ENCODE peak calls at places on chromosomes 2 and 18, in five cellular contexts. S is K562, U is A549, H is GM23338, E is Panc1. D is an unnamed sample.

GRCh38 chr2:43569921-43570320 is 25.9 kb downstream of the THADA start:
- DNase-seq in S (no peak), U (no peak), H (no peak), E (no peak), D (no peak)

GRCh38 chr18:53380063-53380639 is 844.3 kb downstream of the MBD2 start:
- DNase-seq in S (no peak), U (peak), H (peak), E (peak), D (no peak)

GRCh38 chr18:61400714-61401113 is 67.5 kb downstream of the CDH20 start:
- DNase-seq in S (no peak), U (no peak), H (no peak), E (no peak), D (no peak)

GRCh38 chr18:48902856-48903601 is 47.7 kb downstream of the SMAD7 start:
- DNase-seq in S (peak), U (no peak), H (no peak), E (no peak), D (no peak)

GRCh38 chr18:48072428-48073204 is 142.2 kb upstream of the SMAD2 start:
- DNase-seq in S (no peak), U (no peak), H (peak), E (no peak), D (no peak)

GRCh38 chr2:127558911-127559310 is 23.4 kb downstream of the MYO7B start:
- DNase-seq in S (no peak), U (no peak), H (no peak), E (no peak), D (no peak)

GRCh38 chr2:127025357-127026062 is 81.4 kb downstream of the BIN1 start:
- DNase-seq in S (no peak), U (peak), H (peak), E (no peak), D (peak)

GRCh38 chr2:174873457-174873856 is 109.2 kb upstream of the CHRNA1 start:
- DNase-seq in S (no peak), U (no peak), H (peak), E (no peak), D (no peak)

GRCh38 chr2:36333350-36334012 is 22.1 kb upstream of the CRIM1 start:
- DNase-seq in S (no peak), U (no peak), H (peak), E (no peak), D (no peak)

GRCh38 chr2:149606251-149606811 is 18.8 kb upstream of the MMADHC start:
- DNase-seq in S (no peak), U (no peak), H (no peak), E (no peak), D (no peak)

GRCh38 chr2:39216495-39217191 is 27.1 kb downstream of the CDKL4 start:
- DNase-seq in S (no peak), U (no peak), H (no peak), E (no peak), D (peak)

GRCh38 chr2:241774419-241775222 is 2.0 kb upstream of the GAL3ST2 start:
- DNase-seq in S (peak), U (no peak), H (no peak), E (no peak), D (no peak)

GRCh38 chr18:67586101-67586500 is 69.6 kb upstream of the DSEL start:
- DNase-seq in S (no peak), U (no peak), H (no peak), E (no peak), D (no peak)

GRCh38 chr2:152549428-152549827 is 167.8 kb downstream of the PRPF40A start:
- DNase-seq in S (no peak), U (no peak), H (no peak), E (no peak), D (no peak)

GRCh38 chr2:160269803-160270570 is 69.9 kb upstream of the ITGB6 start:
- DNase-seq in S (peak), U (peak), H (peak), E (no peak), D (peak)

GRCh38 chr18:12461326-12461725 is 53.6 kb downstream of the PRELID3A start:
- DNase-seq in S (no peak), U (no peak), H (no peak), E (no peak), D (no peak)

DNA sequence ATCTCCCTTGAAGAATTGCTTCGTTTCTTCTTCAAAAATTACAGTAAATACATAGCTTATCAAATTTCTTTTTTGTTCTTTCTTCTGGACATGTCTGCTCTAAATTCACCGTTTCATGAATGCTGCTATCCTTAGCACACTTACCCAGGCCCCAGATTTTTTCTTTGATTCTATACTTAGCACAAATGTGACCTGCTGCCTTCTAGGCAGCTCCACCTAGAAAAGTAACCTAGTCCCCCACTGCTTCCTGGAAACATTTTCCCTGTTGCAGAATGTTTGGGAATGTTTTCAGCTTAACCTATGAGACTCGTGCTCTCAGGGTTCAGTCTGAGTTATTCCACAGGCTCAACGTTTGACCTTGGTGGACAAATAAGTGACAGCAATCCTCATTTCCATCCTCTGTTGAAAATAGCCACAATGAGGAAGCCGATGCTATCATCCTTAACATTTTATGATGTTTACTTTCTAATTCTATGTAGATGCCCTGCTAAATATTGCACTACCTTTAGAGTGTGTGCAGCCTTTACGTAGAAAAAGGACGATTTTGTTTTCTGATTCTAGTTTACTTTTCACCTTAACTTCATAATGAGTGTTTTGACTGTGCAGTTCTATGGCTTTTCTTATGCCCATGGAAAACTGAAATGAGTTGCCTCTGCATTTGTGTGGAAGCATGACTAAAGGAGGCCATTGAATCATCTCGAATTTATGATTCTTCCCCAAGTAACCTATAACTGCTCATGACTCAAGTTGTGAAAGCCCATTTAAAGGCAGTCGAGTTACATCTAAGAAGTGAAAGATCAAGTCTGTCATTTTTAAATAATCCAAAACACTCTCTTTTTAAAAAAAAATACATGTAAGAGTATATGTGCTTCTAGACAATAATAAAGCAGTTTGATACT is 47.7 kb downstream of the TMEM182 start:
- DNase-seq in S (no peak), U (no peak), H (no peak), E (no peak), D (no peak)
- TF ChIP-seq REST in S (no peak), U (no peak), H (no peak), E (no peak), D (no peak)

DNA sequence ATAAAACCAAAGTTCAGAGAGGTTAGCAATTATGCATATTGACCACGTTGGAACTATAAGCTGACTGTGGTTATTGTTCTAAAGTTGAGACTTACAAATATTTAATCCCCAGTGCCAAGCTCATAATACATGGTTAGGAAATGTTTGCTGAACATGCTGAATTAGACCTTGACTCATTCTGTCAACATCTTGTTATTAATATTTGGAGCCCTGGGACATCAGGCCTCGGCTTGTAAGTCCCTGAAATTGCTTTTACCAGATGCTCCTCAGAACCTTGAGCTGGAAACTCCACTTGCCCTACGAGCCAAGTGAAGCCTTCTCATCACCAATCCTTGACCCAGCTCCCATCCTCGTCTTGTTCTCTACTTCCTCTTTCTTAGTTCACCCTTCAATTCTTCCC is 21.2 kb downstream of the DYNAP start:
- DNase-seq in S (no peak), U (no peak), H (no peak), E (no peak), D (no peak)
- TF ChIP-seq REST in S (no peak), U (no peak), H (no peak), E (no peak), D (no peak)

DNA sequence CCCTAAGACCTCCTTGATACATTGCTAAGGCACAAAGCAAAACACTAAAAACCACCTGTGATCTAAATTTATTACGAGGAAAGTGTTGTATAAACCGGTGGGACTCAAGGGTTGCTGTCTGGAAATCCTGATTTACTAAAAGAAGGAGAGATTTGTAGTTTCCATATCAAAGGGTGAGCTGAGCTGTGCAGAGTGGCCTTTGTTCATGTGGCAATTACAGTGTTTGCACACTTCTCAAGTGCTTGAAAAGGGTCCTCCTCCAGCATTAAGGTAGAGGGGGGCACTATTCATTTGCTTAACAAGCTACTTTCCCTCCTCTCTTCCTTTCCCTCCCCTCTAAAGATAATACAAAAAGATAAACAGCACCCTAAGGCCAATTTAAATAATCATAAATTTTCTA is 30.5 kb upstream of the ITGA4 start:
- DNase-seq in S (no peak), U (no peak), H (no peak), E (no peak), D (no peak)
- TF ChIP-seq REST in S (no peak), U (no peak), H (no peak), E (no peak), D (no peak)

GRCh38 chr2:85794491-85795121 is 40.8 kb downstream of the ATOH8 start:
- DNase-seq in S (no peak), U (no peak), H (no peak), E (no peak), D (no peak)

GRCh38 chr2:85794038-85794441 is 40.2 kb downstream of the ATOH8 start:
- DNase-seq in S (no peak), U (no peak), H (no peak), E (no peak), D (no peak)

GRCh38 chr2:85793584-85793983 is 39.8 kb downstream of the ATOH8 start:
- DNase-seq in S (no peak), U (no peak), H (no peak), E (no peak), D (no peak)

GRCh38 chr2:85791704-85792565 is 38.1 kb downstream of the ATOH8 start:
- DNase-seq in S (no peak), U (no peak), H (no peak), E (no peak), D (no peak)

DNA sequence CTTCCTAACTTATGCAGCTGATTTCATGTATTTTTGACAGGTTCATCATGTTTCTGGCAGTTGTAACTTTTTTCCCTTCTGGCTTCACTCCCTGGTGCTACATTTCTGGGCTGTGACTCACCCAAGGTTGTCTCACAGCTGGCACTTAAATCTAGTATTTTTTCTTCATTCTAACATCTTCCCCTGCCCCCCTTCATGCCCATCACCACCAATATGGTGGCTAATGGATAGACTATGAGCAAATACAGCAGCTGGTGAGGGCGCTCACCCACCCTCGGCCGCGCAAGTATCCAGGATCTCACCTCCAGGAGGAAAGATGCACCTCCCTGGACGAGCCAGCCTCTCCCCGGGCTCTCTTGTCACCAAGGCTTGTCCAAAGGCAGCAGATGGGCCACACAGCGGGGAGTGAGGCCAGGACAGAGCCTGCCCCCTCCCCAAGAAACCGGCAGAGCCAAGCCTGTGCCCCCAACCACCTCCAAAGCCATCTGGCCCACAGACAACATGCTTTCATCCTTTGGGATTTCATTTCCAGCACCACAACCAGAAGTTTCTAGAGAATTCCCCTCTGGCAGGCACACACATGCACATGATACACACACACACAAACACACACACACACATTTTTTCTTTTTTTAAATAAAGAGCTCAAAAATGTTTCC is 39.1 kb downstream of the ATOH8 start:
- DNase-seq in S (no peak), U (peak), H (no peak), E (no peak), D (no peak)
- TF ChIP-seq REST in S (no peak), U (no peak), H (no peak), E (no peak), D (no peak)

DNA sequence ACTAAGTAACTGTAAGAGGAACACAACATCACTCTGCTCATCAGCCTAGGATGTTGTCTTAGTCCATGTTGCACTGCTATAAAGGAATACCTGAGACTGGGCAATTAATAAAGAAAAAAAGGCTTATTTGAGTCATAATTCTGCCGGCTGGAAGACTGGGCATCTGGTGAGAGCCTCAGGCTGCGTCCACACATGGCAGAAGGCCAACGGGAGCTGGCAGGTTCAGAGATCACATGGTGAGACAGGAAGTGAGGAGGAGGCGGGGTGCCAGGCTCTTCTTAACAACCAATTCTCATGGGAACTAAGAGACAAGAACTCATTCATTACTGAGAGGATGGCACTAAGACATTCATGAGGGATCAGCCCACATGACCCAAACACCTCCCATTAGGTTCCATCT is 46.8 kb downstream of the EPG5 start:
- DNase-seq in S (no peak), U (no peak), H (no peak), E (no peak), D (peak)
- TF ChIP-seq REST in S (no peak), U (no peak), H (no peak), E (no peak), D (no peak)

GRCh38 chr18:31241900-31242409 is 76.0 kb upstream of the DSG1 start:
- DNase-seq in S (peak), U (peak), H (peak), E (no peak), D (no peak)

GRCh38 chr18:31243740-31244512 is 74.0 kb upstream of the DSG1 start:
- DNase-seq in S (no peak), U (no peak), H (no peak), E (no peak), D (no peak)

GRCh38 chr18:31237142-31237541 is 74.5 kb upstream of the DSC1 start:
- DNase-seq in S (no peak), U (no peak), H (no peak), E (no peak), D (no peak)

GRCh38 chr18:31244737-31245432 is 73.1 kb upstream of the DSG1 start:
- DNase-seq in S (no peak), U (no peak), H (no peak), E (no peak), D (no peak)

GRCh38 chr18:31241425-31241824 is 76.5 kb upstream of the DSG1 start:
- DNase-seq in S (no peak), U (no peak), H (no peak), E (no peak), D (no peak)
- TF ChIP-seq REST in S (no peak), U (no peak), H (no peak), E (no peak), D (no peak)

DNA sequence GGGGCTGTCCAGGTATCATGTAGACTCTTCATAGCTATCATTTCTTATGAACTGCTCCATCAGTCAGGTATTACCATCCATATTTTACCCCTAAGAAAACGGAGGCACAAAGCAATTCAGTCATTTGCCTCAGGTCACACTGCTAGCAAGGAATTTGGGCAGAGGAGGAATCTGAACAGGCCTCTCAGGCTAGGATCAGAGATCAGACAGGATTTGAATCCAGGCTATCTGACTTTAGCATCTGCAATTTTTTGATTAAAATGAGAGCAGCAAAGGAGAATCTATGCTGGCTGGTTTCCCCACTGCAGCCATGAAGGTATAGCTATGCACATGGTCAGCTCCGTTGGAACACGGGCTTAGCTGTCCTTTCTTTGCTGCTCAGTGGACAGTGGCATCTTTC is 60.1 kb downstream of the TACR1 start:
- DNase-seq in S (no peak), U (no peak), H (no peak), E (no peak), D (no peak)
- TF ChIP-seq REST in S (no peak), U (no peak), H (no peak), E (no peak), D (no peak)

DNA sequence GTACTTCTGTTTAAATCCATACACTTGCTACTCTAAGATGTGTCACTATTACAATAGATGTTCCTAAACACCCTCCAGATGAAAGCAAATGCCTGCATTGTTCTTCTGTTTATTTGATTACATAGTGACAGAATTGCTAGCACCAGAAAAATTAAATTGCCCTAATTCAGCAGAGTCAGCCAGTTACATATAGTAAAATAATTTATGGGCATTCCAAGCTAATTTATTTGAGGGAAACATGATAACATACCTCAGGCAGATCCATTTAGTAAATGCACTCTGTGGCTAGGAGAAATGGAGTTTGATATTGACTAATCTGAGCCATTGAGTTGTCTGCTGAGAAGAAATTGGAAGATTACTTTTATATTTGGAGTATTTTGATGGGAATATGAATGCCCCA is 347.0 kb upstream of the FSIP2 start:
- DNase-seq in S (no peak), U (no peak), H (no peak), E (no peak), D (no peak)
- TF ChIP-seq REST in S (no peak), U (no peak), H (no peak), E (no peak), D (no peak)

DNA sequence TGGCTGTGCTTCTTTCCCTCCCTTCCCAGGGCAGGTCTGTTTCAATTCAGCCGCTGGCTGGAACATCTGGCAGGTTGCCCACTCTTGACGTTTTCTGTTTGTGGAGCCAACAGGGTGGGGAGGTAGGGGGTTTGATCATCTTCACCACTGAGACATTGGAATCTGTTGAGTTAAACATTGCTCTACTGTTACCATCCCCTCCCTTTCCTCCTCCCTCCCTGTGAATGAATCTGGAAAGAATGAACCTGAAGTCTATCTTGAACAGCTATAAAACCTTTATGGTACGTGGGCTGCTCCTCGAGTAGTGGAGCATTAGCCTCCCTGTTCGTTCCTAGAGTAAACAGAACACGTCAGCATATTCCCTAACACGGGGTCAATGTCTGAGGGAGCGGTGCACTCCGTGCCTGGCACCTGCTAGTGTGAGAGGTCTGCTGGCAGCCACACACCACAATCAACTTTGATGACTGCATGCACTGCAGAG is 249.9 kb upstream of the RBBP8 start:
- DNase-seq in S (no peak), U (peak), H (no peak), E (no peak), D (no peak)
- TF ChIP-seq REST in S (no peak), U (no peak), H (no peak), E (no peak), D (no peak)

GRCh38 chr2:208584387-208584965 is 177.9 kb downstream of the PTH2R start:
- DNase-seq in S (no peak), U (no peak), H (no peak), E (no peak), D (no peak)

GRCh38 chr2:208579678-208580077 is 173.1 kb downstream of the PTH2R start:
- DNase-seq in S (no peak), U (no peak), H (no peak), E (no peak), D (no peak)
- TF ChIP-seq REST in S (no peak), U (no peak), H (no peak), E (no peak), D (no peak)

D was measured in HL-60.